ENCODE peak calls at places on chromosome 6, in five cellular contexts. One of them, this sample, is unnamed.

GRCh38 chr6:43713611-43714310 is 26.2 kb upstream of the MRPS18A start:
- DNase-seq in naive B cell: peak
- DNase-seq in NCI-H524: no peak
- DNase-seq in T-helper 9 cell: no peak
- DNase-seq in breast epithelium: no peak
- DNase-seq in this sample: no peak

GRCh38 chr6:134230087-134230717 is 87.7 kb downstream of the SGK1 start:
- DNase-seq in NCI-H524: peak
- DNase-seq in T-helper 9 cell: no peak
- DNase-seq in breast epithelium: no peak
- DNase-seq in naive B cell: peak
- DNase-seq in this sample: no peak

GRCh38 chr6:43178951-43179830 is 2.8 kb upstream of the CUL9 start:
- DNase-seq in NCI-H524: no peak
- DNase-seq in naive B cell: no peak
- DNase-seq in T-helper 9 cell: no peak
- DNase-seq in breast epithelium: no peak
- DNase-seq in this sample: no peak

GRCh38 chr6:14207493-14207892 is 89.9 kb downstream of the CD83 start:
- DNase-seq in T-helper 9 cell: no peak
- DNase-seq in NCI-H524: no peak
- DNase-seq in breast epithelium: no peak
- DNase-seq in naive B cell: no peak
- DNase-seq in this sample: no peak

GRCh38 chr6:79072640-79073181 is 5.3 kb downstream of the PHIP start:
- DNase-seq in NCI-H524: no peak
- DNase-seq in breast epithelium: no peak
- DNase-seq in naive B cell: no peak
- DNase-seq in T-helper 9 cell: no peak
- DNase-seq in this sample: no peak

GRCh38 chr6:28090902-28091586 is 10.7 kb downstream of the ZNF165 start:
- DNase-seq in naive B cell: no peak
- DNase-seq in NCI-H524: no peak
- DNase-seq in breast epithelium: no peak
- DNase-seq in T-helper 9 cell: no peak
- DNase-seq in this sample: no peak

GRCh38 chr6:9116026-9116425 is 680.7 kb upstream of the SLC35B3 start:
- DNase-seq in breast epithelium: no peak
- DNase-seq in naive B cell: no peak
- DNase-seq in NCI-H524: no peak
- DNase-seq in T-helper 9 cell: no peak
- DNase-seq in this sample: no peak

GRCh38 chr6:1893470-1894130 is 283.9 kb downstream of the FOXC1 start:
- DNase-seq in NCI-H524: no peak
- DNase-seq in naive B cell: no peak
- DNase-seq in T-helper 9 cell: no peak
- DNase-seq in breast epithelium: no peak
- DNase-seq in this sample: no peak

GRCh38 chr6:16802071-16802470 is 40.8 kb upstream of the ATXN1 start:
- DNase-seq in naive B cell: no peak
- DNase-seq in breast epithelium: no peak
- DNase-seq in T-helper 9 cell: no peak
- DNase-seq in NCI-H524: no peak
- DNase-seq in this sample: no peak

GRCh38 chr6:70150521-70150920 is 152.4 kb downstream of the COL9A1 start:
- DNase-seq in T-helper 9 cell: no peak
- DNase-seq in NCI-H524: peak
- DNase-seq in breast epithelium: no peak
- DNase-seq in naive B cell: no peak
- DNase-seq in this sample: no peak